ENCODE peak calls at places on chromosomes 2 and 18, in five cellular contexts. J is K562, C is H1, A is HepG2, N is GM12878. D is an unnamed sample.

GRCh38 chr2:119261498-119262225 is 38.0 kb downstream of the STEAP3 start:
- DNase-seq in J (no peak), C (no peak), A (no peak), N (no peak), D (no peak)

GRCh38 chr2:132416080-132416911 is at the start of gene GPR39:
- DNase-seq in J (no peak), C (peak; percentile 72), A (peak; percentile 92), N (no peak), D (peak; percentile 94)

GRCh38 chr2:229943770-229944449 is 21.6 kb downstream of the FBXO36 start:
- DNase-seq in J (no peak), C (no peak), A (no peak), N (no peak), D (no peak)

GRCh38 chr18:3603460-3604259 is 153.7 kb downstream of the TGIF1 start:
- DNase-seq in J (peak; percentile 49), C (peak; percentile 85), A (peak; percentile 69), N (no peak), D (peak; percentile 94)

GRCh38 chr2:151189125-151189524 is 72.5 kb downstream of the RBM43 start:
- DNase-seq in J (no peak), C (no peak), A (no peak), N (no peak), D (no peak)

GRCh38 chr18:295756-296155 is 27.9 kb upstream of the THOC1 start:
- DNase-seq in J (no peak), C (no peak), A (no peak), N (no peak), D (no peak)

GRCh38 chr2:218857371-218858137 is 2.1 kb upstream of the WNT6 start:
- DNase-seq in J (no peak), C (no peak), A (no peak), N (no peak), D (no peak)

GRCh38 chr2:127664065-127664894 is 11.1 kb downstream of the LIMS2 start:
- DNase-seq in J (no peak), C (no peak), A (no peak), N (no peak), D (no peak)

GRCh38 chr2:23585218-23585945 is 200.4 kb downstream of the KLHL29 start:
- DNase-seq in J (no peak), C (no peak), A (no peak), N (no peak), D (no peak)

GRCh38 chr2:111122631-111123421 is 2.1 kb downstream of the BCL2L11 start:
- DNase-seq in J (no peak), C (no peak), A (peak; percentile 75), N (no peak), D (no peak)

GRCh38 chr2:162579986-162580385 is 236.1 kb downstream of the GCA start:
- DNase-seq in J (no peak), C (no peak), A (peak; percentile 99), N (no peak), D (no peak)

GRCh38 chr2:206163251-206163880 is 3.7 kb downstream of the EEF1B2 start:
- DNase-seq in J (peak; percentile 8), C (no peak), A (no peak), N (no peak), D (no peak)

GRCh38 chr18:51383116-51383515 is 185.6 kb upstream of the MEX3C start:
- DNase-seq in J (no peak), C (no peak), A (no peak), N (no peak), D (no peak)

GRCh38 chr18:396251-396555 is 104.3 kb downstream of the COLEC12 start:
- DNase-seq in J (no peak), C (no peak), A (no peak), N (no peak), D (no peak)

GRCh38 chr2:105330681-105331375 is 1.3 kb upstream of the TGFBRAP1 start:
- DNase-seq in J (no peak), C (no peak), A (no peak), N (no peak), D (no peak)

GRCh38 chr18:30819619-30820018 is 222.9 kb downstream of the DSC3 start:
- DNase-seq in J (no peak), C (no peak), A (no peak), N (no peak), D (no peak)

GRCh38 chr2:222782201-222782600 is 78.6 kb upstream of the ACSL3 start:
- DNase-seq in J (no peak), C (no peak), A (no peak), N (no peak), D (no peak)

GRCh38 chr2:24644032-24644431 is 149.2 kb downstream of the PTRHD1 start:
- DNase-seq in J (no peak), C (no peak), A (no peak), N (no peak), D (no peak)

GRCh38 chr18:40957533-40958070 is 997.4 kb upstream of the PIK3C3 start:
- DNase-seq in J (no peak), C (no peak), A (no peak), N (no peak), D (no peak)

GRCh38 chr2:196500686-196501431 is 138.7 kb upstream of the CCDC150 start:
- DNase-seq in J (no peak), C (no peak), A (no peak), N (no peak), D (no peak)

GRCh38 chr2:48315847-48316194 is 214.1 kb upstream of the STON1 start:
- DNase-seq in J (no peak), C (no peak), A (peak; percentile 52), N (no peak), D (no peak)

GRCh38 chr2:128449226-128450061 is 130.8 kb upstream of the HS6ST1 start:
- DNase-seq in J (no peak), C (no peak), A (no peak), N (no peak), D (no peak)

GRCh38 chr18:13257361-13257980 is 38.9 kb downstream of the LDLRAD4 start:
- DNase-seq in J (no peak), C (no peak), A (no peak), N (no peak), D (no peak)

GRCh38 chr2:62826141-62826540 is 120.6 kb downstream of the EHBP1 start:
- DNase-seq in J (no peak), C (no peak), A (no peak), N (no peak), D (no peak)

GRCh38 chr2:154620490-154620889 is 78.0 kb upstream of the KCNJ3 start:
- DNase-seq in J (no peak), C (no peak), A (no peak), N (no peak), D (no peak)

GRCh38 chr2:10490806-10491291 is 42.7 kb upstream of the ODC1 start:
- DNase-seq in J (no peak), C (no peak), A (peak; percentile 24), N (no peak), D (no peak)

GRCh38 chr18:25853716-25854465 is 236.5 kb downstream of the SS18 start:
- DNase-seq in J (no peak), C (no peak), A (no peak), N (no peak), D (no peak)

GRCh38 chr2:43075906-43076585 is 150.4 kb downstream of the ZFP36L2 start:
- DNase-seq in J (no peak), C (no peak), A (no peak), N (no peak), D (no peak)

GRCh38 chr18:45498270-45498625 is 117.0 kb upstream of the SLC14A2 start:
- DNase-seq in J (no peak), C (no peak), A (no peak), N (no peak), D (no peak)

GRCh38 chr2:133732982-133733670 is 164.9 kb upstream of the NCKAP5 start:
- DNase-seq in J (no peak), C (no peak), A (no peak), N (no peak), D (no peak)

GRCh38 chr2:85164145-85164559 is 31.0 kb downstream of the TCF7L1 start:
- DNase-seq in J (no peak), C (no peak), A (peak; percentile 46), N (no peak), D (no peak)

GRCh38 chr18:48781041-48781989 is 169.4 kb downstream of the SMAD7 start:
- DNase-seq in J (peak; percentile 89), C (no peak), A (peak; percentile 92), N (no peak), D (no peak)
- H3K4me1 ChIP-seq in J (peaks cover 18% of the 10 kb centered on the region), C (no peaks in the 10 kb centered on the region), A (peaks cover 55% of the 10 kb centered on the region), N (peaks cover 69% of the 10 kb centered on the region), D (peaks cover 12% of the 10 kb centered on the region)

GRCh38 chr2:68809324-68810240 is 61.6 kb downstream of the BMP10 start:
- DNase-seq in J (no peak), C (no peak), A (no peak), N (no peak), D (no peak)
- TF ChIP-seq ZNF274 in J (no peak), C (no peak), A (no peak), N (no peak), D (no peak)

GRCh38 chr18:23181547-23181946 is 46.3 kb downstream of the CABLES1 start:
- DNase-seq in J (no peak), C (no peak), A (no peak), N (no peak), D (no peak)

GRCh38 chr18:23177433-23178072 is 42.3 kb downstream of the CABLES1 start:
- DNase-seq in J (no peak), C (no peak), A (no peak), N (no peak), D (no peak)

GRCh38 chr18:23178661-23179081 is 43.4 kb downstream of the CABLES1 start:
- DNase-seq in J (no peak), C (no peak), A (peak; percentile 38), N (no peak), D (no peak)

GRCh38 chr18:23178201-23178600 is 42.9 kb downstream of the CABLES1 start:
- DNase-seq in J (no peak), C (no peak), A (no peak), N (no peak), D (no peak)

GRCh38 chr18:23179416-23179815 is 44.1 kb downstream of the CABLES1 start:
- DNase-seq in J (no peak), C (no peak), A (no peak), N (no peak), D (no peak)
- H3K4me1 ChIP-seq in J (no peaks in the 10 kb centered on the region), C (peaks cover 14% of the 10 kb centered on the region), A (peaks cover 22% of the 10 kb centered on the region), N (no peaks in the 10 kb centered on the region), D (no peaks in the 10 kb centered on the region)

GRCh38 chr2:84078466-84078865 is 380.6 kb downstream of the SUCLG1 start:
- DNase-seq in J (no peak), C (no peak), A (no peak), N (no peak), D (no peak)

DNA sequence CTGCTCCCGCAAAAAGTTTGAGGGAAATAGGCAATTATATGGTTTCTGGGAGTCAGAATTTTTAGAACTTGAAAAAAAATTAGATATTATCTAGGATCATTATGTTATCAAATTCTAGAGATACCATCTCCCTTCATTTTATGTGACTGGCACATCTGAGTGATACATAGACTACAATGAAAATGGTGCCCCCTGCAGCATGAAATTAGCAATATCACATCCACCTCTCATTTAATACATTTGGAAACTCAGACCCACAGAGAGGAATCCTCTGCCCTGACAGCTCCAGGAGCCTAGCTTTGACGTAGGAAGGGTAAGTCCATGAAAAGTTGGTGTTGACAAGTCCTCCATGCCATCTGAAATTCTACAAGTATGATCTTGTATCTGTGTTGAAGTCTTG is 381.6 kb downstream of the SUCLG1 start:
- DNase-seq in J (peak; percentile 27), C (no peak), A (peak; percentile 20), N (no peak), D (peak; percentile 16)
- TF ChIP-seq ZNF274 in J (no peak), C (no peak), A (no peak), N (no peak), D (no peak)